ENCODE peak calls at places on chromosome 10, in six cellular contexts. R is fibroblast of mammary gland, T is GM23338, D is NB4, X is AG10803, Z is fibroblast of the aortic adventitia. A is an unnamed sample.

GRCh38 chr10:16965740-16966447 is 148.7 kb upstream of the RSU1 start:
- DNase-seq in X (peak), Z (peak), R (peak), T (peak), D (no peak), A (peak)

GRCh38 chr10:114856544-114857287 is 35.1 kb downstream of the FHIP2A start:
- DNase-seq in R (peak), Z (peak), D (no peak), X (peak), T (no peak), A (peak)

GRCh38 chr10:62732841-62733653 is 71.5 kb upstream of the ADO start:
- DNase-seq in D (peak), Z (peak), R (peak), X (peak), T (no peak), A (peak)

GRCh38 chr10:128237710-128238109 is 111.5 kb upstream of the MKI67 start:
- DNase-seq in D (no peak), Z (no peak), X (no peak), T (no peak), R (no peak), A (no peak)

GRCh38 chr10:84540617-84541288 is 212.4 kb downstream of the CCSER2 start:
- DNase-seq in D (peak), Z (peak), T (peak), X (peak), R (peak), A (peak)

GRCh38 chr10:35726850-35727249 is 84.8 kb upstream of the FZD8 start:
- DNase-seq in Z (no peak), R (no peak), X (peak), T (no peak), D (no peak), A (no peak)

GRCh38 chr10:77601488-77601887 is 36.1 kb downstream of the KCNMA1 start:
- DNase-seq in R (no peak), T (no peak), Z (no peak), D (no peak), X (peak), A (no peak)

GRCh38 chr10:103663802-103664201 is 170.3 kb downstream of the NEURL1 start:
- DNase-seq in R (no peak), X (peak), Z (no peak), T (no peak), D (no peak), A (no peak)

GRCh38 chr10:126839094-126839761 is 66.0 kb upstream of the DOCK1 start:
- DNase-seq in Z (no peak), T (peak), D (no peak), R (no peak), X (no peak), A (no peak)

GRCh38 chr10:3468919-3469638 is 296.5 kb upstream of the PITRM1 start:
- DNase-seq in X (peak), T (no peak), D (peak), R (peak), Z (peak), A (peak)
- H3K4me3 ChIP-seq in X (peak), T (no peak), D (no peak), R (no peak), Z (no peak), A (no peak)

GRCh38 chr10:121823993-121824463 is 103.8 kb downstream of the ATE1 start:
- DNase-seq in X (peak), T (peak), R (peak), Z (peak), D (peak), A (peak)
- TF ChIP-seq CTCF in X (peak), T (peak), R (peak), Z (peak), D (peak), A (peak)

GRCh38 chr10:52706347-52707070 is 66.1 kb downstream of the MBL2 start:
- DNase-seq in R (no peak), X (peak), T (no peak), D (peak), Z (no peak), A (peak)
- H3K4me3 ChIP-seq in R (no peak), X (no peak), T (no peak), D (no peak), Z (no peak), A (no peak)

DNA sequence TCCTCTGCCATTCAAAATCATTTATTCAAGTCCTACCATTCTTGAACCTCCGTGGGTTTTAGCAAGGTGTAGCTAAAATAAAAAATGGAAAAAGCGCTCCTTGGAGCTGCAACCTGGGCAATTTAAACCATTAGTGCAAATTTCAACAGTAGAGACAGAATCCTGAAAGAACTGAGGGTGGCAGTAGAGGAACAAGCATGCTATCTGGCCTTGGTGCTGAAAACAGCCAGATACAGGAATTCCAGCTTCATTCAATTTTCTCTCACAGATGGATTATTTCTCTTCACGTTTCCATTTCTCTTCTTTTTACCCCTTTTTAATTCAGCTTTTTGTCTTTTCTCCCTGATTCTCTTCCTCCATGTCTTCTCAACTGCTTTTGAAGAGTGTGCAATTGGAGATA is 77.7 kb downstream of the OTUD1 start:
- DNase-seq in X (peak), Z (peak), D (peak), T (peak), R (peak), A (peak)
- TF ChIP-seq CTCF in X (peak), Z (peak), D (peak), T (peak), R (peak), A (peak)

GRCh38 chr10:133072776-133073390 is 14.8 kb upstream of the ADGRA1 start:
- DNase-seq in R (no peak), X (no peak), T (no peak), D (no peak), Z (no peak), A (no peak)

GRCh38 chr10:133068741-133069525 is 18.8 kb upstream of the ADGRA1 start:
- DNase-seq in T (no peak), Z (no peak), D (peak), X (no peak), R (no peak), A (no peak)

GRCh38 chr10:133070810-133071209 is 16.9 kb upstream of the ADGRA1 start:
- DNase-seq in T (no peak), X (no peak), R (no peak), D (no peak), Z (no peak), A (no peak)

GRCh38 chr10:133070402-133070801 is 17.3 kb upstream of the ADGRA1 start:
- DNase-seq in T (no peak), R (no peak), X (no peak), D (no peak), Z (no peak), A (no peak)

DNA sequence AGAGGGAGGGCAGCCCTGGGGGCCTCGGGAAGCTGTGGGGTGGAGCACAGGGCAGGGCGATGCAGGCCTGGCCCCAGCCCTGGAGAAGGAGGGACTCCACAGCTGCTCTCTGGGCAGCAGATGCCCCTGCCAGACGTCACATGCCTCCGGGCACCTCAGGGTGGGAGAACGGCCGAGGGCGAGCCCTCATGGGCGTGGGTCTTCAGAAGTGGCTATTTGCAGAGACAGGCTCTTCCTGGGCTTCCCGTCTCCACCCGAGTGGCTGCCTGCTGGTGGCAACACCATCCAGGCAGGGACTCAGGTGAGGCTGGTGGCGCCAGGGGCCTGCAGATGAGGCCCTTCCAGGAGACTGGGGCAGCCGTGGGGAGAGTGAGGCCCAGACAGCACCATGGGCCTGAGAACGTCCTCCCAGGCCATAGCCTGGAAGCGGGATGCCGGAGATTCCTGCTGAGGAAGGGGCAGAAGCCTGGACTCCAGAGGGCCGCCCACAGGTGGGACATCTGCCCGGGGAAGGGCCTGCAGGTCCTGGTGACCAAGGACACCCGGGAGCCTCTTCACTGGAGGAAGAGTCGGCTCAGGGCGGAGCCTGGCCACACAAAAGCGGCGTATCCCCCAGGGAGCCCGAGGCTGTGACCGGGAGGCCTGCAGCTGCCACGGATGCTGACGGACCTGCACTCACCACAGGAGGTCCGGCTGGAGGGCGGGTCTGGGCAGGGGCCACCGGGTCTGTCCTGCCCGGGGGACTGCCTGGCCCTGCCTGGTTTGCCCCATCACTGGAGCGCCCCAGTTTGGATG is 15.7 kb upstream of the ADGRA1 start:
- DNase-seq in D (peak), T (no peak), X (no peak), Z (no peak), R (no peak), A (no peak)
- H3K4me3 ChIP-seq in D (no peak), T (no peak), X (no peak), Z (no peak), R (no peak), A (no peak)